ENCODE peak calls at places on chromosome 13, in four cellular contexts. B is HCT116, Z is HepG2, U is H1. Q is an unnamed sample.

GRCh38 chr13:73421310-73421912 is 362.6 kb downstream of the KLF5 start:
- DNase-seq in B (peak), Z (no peak), U (no peak), Q (no peak)

GRCh38 chr13:21069561-21070004 is 8.2 kb upstream of the LATS2 start:
- DNase-seq in B (no peak), Z (peak), U (no peak), Q (peak)

GRCh38 chr13:24627864-24628418 is 52.3 kb upstream of the ATP12A start:
- DNase-seq in B (no peak), Z (no peak), U (no peak), Q (no peak)

GRCh38 chr13:101449971-101450748 is 2.3 kb upstream of the ITGBL1 start:
- DNase-seq in B (peak), Z (no peak), U (no peak), Q (no peak)

GRCh38 chr13:98581971-98582702 is 5.2 kb upstream of the STK24 start:
- DNase-seq in B (no peak), Z (no peak), U (no peak), Q (no peak)

GRCh38 chr13:79741006-79741405 is 260.1 kb downstream of the NDFIP2 start:
- DNase-seq in B (no peak), Z (peak), U (no peak), Q (no peak)

GRCh38 chr13:113669871-113670341 is 2.9 kb downstream of the GRK1 start:
- DNase-seq in B (no peak), Z (no peak), U (no peak), Q (no peak)

GRCh38 chr13:89726690-89727435 is 1620.6 kb upstream of the MIR17HG start:
- DNase-seq in B (no peak), Z (no peak), U (no peak), Q (no peak)

GRCh38 chr13:73467103-73467502 is 408.3 kb downstream of the KLF5 start:
- DNase-seq in B (no peak), Z (no peak), U (no peak), Q (no peak)

GRCh38 chr13:34294483-34295129 is 476.7 kb downstream of the RFC3 start:
- DNase-seq in B (no peak), Z (no peak), U (no peak), Q (no peak)

GRCh38 chr13:27131202-27131623 is 40.4 kb downstream of the USP12 start:
- DNase-seq in B (peak), Z (no peak), U (no peak), Q (no peak)
- TF ChIP-seq JUND in B (no peak), Z (no peak), U (peak), Q (no peak)

GRCh38 chr13:55418095-55418494 is 1722.6 kb upstream of the PRR20A start:
- DNase-seq in B (no peak), Z (no peak), U (no peak), Q (no peak)
- TF ChIP-seq JUND in B (no peak), Z (no peak), U (no peak), Q (no peak)

GRCh38 chr13:51628059-51628852 is 44.0 kb downstream of the WDFY2 start:
- DNase-seq in B (no peak), Z (no peak), U (no peak), Q (no peak)

GRCh38 chr13:51629711-51630575 is 45.7 kb downstream of the WDFY2 start:
- DNase-seq in B (no peak), Z (no peak), U (no peak), Q (no peak)

GRCh38 chr13:51635137-51635878 is 51.0 kb downstream of the WDFY2 start:
- DNase-seq in B (no peak), Z (no peak), U (no peak), Q (no peak)

GRCh38 chr13:51636349-51636890 is 52.2 kb downstream of the WDFY2 start:
- DNase-seq in B (no peak), Z (peak), U (no peak), Q (peak)

DNA sequence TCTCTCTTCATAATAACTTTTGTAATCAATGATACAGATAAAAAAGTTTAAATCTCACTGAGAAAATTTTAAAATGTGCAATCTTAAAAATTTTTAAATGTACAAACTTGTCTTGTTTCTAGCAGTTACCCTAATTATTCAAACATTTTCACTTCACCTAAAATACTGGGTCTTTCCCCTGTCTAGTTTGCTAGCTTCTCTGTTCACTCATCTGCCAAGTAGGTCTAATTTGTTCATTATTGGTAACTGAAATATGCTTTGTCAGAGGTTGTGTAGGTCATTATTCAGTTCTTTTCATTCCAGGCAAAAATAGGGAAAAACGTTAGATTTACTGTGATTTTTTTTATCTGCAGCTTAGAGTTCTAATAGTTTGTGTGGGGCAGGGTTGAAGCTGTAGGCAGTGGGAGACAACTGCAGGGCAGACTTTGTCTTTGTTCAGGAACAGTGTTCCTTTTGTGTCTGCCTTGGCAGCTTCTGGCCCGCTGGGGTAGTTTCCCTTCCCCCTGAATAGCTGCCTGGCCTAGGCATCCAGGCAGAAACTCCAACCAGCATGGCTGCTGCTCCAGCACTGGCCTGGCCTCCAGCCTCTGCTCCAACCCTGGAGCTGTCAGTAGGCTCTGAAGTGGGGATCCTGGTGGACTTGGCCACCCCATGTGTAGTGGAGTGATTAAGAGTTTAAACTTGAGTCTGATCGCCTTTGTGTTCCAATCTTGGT is 48.5 kb downstream of the WDFY2 start:
- DNase-seq in B (no peak), Z (peak), U (no peak), Q (peak)
- TF ChIP-seq JUND in B (no peak), Z (no peak), U (no peak), Q (no peak)

GRCh38 chr13:37009692-37010091 is 9.1 kb downstream of the EXOSC8 start:
- DNase-seq in B (no peak), Z (no peak), U (no peak), Q (no peak)

GRCh38 chr13:37010424-37010823 is 9.8 kb downstream of the EXOSC8 start:
- DNase-seq in B (no peak), Z (no peak), U (no peak), Q (no peak)

GRCh38 chr13:37011788-37012187 is 11.2 kb downstream of the EXOSC8 start:
- DNase-seq in B (no peak), Z (no peak), U (no peak), Q (no peak)

GRCh38 chr13:37011002-37011401 is 10.4 kb downstream of the EXOSC8 start:
- DNase-seq in B (no peak), Z (no peak), U (no peak), Q (no peak)

DNA sequence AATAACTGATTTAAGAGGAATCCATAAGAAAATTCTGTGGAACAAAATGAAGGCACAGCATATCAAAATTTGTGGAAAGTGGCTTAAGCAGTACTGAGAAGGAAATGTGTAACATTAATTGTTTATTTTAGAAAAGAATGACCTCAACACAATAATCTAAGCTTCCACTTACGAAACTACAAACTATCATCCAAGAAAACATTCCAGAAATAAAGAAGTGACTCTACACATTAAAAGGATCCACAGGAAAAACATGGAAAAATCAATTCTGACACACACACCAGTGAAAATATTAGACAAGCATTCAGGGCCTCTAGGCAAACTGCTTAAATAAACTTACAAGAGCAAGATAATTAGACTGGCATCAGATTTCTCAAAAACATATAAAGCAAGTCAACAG is 14.0 kb downstream of the EXOSC8 start:
- DNase-seq in B (no peak), Z (no peak), U (no peak), Q (no peak)
- TF ChIP-seq JUND in B (no peak), Z (no peak), U (no peak), Q (no peak)

DNA sequence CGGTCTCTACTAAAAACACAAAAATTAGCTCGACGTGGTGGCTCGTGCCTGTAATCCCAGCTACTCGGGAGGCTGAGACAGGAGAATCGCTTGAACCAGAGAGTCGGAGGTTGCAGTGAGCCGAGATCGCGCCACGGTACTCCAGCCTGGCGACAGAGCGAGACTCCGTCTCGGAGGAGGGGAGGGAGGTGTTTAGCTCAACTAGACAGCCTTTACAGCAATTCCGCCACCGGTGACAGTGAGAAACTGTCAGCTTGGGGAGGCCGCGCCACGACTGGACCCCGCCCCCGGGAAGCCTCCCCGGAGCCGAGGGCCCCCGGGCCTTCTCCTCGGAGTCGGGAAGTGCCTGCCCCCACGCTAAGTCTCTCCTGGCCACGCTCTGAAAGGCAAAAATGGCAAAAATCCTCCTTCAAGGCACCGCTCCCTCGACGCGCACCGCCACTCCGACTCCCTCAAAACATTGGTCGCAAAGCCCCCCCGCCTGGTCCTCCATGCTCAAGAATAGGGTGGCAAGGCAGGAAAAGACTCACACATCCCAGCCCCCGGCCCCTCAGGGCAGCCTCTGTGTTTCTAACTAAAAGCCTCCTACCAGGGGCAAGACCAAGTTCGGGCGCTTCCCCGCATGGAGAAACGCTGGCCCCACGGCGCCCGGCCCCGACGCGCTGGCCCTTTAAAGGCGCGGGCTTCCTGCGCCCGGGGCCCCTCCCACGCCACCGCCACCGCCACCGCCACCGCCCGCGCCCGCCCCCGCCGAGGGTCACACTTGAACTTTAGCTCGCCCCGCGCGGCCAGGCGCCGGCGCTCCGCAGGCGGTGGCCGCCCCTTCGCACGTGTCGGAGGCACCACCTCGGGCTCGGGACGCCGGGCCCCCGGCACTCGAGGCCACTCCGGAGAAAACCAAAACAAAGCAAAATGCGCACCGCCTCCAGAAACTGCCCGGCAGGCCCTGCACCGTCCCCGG is 2.1 kb downstream of the FOXO1 start:
- DNase-seq in B (no peak), Z (peak), U (peak), Q (peak)
- TF ChIP-seq JUND in B (no peak), Z (no peak), U (no peak), Q (no peak)

GRCh38 chr13:110364081-110364480 is 57.0 kb downstream of the COL4A2 start:
- DNase-seq in B (no peak), Z (no peak), U (no peak), Q (no peak)
- TF ChIP-seq JUND in B (no peak), Z (no peak), U (no peak), Q (no peak)

GRCh38 chr13:103325675-103326074 is 259.5 kb upstream of the SLC10A2 start:
- DNase-seq in B (no peak), Z (no peak), U (no peak), Q (no peak)
- TF ChIP-seq JUND in B (no peak), Z (no peak), U (no peak), Q (no peak)

GRCh38 chr13:109781384-109782065 is 4.9 kb downstream of the IRS2 start:
- DNase-seq in B (no peak), Z (no peak), U (no peak), Q (no peak)

GRCh38 chr13:109778102-109778542 is 8.3 kb downstream of the IRS2 start:
- DNase-seq in B (no peak), Z (no peak), U (no peak), Q (peak)

GRCh38 chr13:109779074-109779473 is 7.3 kb downstream of the IRS2 start:
- DNase-seq in B (no peak), Z (no peak), U (no peak), Q (no peak)

GRCh38 chr13:109780880-109781383 is 5.5 kb downstream of the IRS2 start:
- DNase-seq in B (no peak), Z (no peak), U (no peak), Q (no peak)

DNA sequence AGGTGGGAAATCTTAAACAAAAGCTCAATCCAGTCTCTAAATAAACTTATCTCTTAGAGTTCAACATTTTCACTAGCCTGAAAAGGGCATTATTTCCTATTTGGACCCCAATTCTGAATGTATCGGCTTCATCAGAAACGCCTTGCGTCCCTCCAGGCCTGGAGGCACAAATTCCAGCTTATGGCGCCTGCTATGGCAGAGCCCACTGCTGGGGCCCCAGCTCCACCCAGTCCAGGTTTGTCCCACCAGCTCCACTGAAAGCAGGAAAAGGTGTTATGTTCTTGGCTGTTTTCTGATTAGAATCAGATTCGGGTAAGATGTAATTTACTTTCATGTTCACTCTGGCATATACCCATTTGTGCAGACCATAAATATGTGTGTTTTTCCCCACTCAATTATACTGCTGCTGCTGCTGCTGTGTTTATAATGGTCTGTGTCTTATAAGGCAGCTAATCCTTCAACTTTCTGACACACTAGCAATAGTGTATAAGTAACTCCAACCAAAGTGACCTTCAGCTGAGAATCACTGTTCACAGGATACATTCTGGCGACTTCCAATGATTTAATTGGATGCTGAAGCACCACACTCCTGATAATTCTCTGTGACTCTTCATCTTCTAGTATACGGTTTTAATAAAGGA is 6.4 kb downstream of the IRS2 start:
- DNase-seq in B (no peak), Z (no peak), U (no peak), Q (no peak)
- TF ChIP-seq JUND in B (no peak), Z (no peak), U (no peak), Q (no peak)